ENCODE peak calls at places on chromosomes 6 and 20, in nine cellular contexts. S is EL; B is NCI-H2081; V is GM10248; Z is stimulated activated CD8-positive, alpha-beta memory T cell treated with anti-CD3 and anti-CD28 coated beads, Interleukin-7, amount 100 ng/mL, for 24 hours; O is NCI-H510A; J is GM23248; R is ovary; F is stimulated activated naive CD4-positive, alpha-beta T cell treated with Interleukin-2 at 50 U/mL for 16 hours. K is an unnamed sample.

GRCh38 chr20:45311589-45312211 is 3.6 kb upstream of the MATN4 start:
- DNase-seq in S (peak; percentile 65), B (peak; percentile 34), V (peak; percentile 81), Z (peak; percentile 44), O (peak; percentile 35), J (peak; percentile 79), R (peak; percentile 67), F (peak; percentile 53), K (peak; percentile 78)

GRCh38 chr20:36582322-36582721 is 8.9 kb downstream of the TGIF2 start:
- DNase-seq in S (no peak), B (no peak), V (no peak), Z (no peak), O (no peak), J (no peak), R (no peak), F (no peak), K (no peak)

GRCh38 chr6:44041461-44042260 is 85.6 kb downstream of the MRPL14 start:
- DNase-seq in S (peak; percentile 99), B (no peak), V (no peak), Z (no peak), O (no peak), J (peak; percentile 98), R (peak; percentile 54), F (no peak), K (peak; percentile 98)

GRCh38 chr6:14079433-14079832 is 38.1 kb upstream of the CD83 start:
- DNase-seq in S (no peak), B (no peak), V (no peak), Z (no peak), O (no peak), J (peak; percentile 15), R (no peak), F (no peak), K (no peak)

GRCh38 chr6:37994238-37994637 is 174.7 kb downstream of the ZFAND3 start:
- DNase-seq in S (peak; percentile 59), B (no peak), V (no peak), Z (no peak), O (no peak), J (peak; percentile 70), R (no peak), F (no peak), K (peak; percentile 63)

GRCh38 chr6:35242486-35242885 is 17.0 kb upstream of the ZNF76 start:
- DNase-seq in S (no peak), B (no peak), V (no peak), Z (no peak), O (no peak), J (no peak), R (no peak), F (no peak), K (no peak)

GRCh38 chr6:8041933-8042583 is 22.1 kb downstream of the BLOC1S5 start:
- DNase-seq in S (no peak), B (no peak), V (no peak), Z (no peak), O (no peak), J (no peak), R (no peak), F (no peak), K (no peak)

GRCh38 chr6:134299236-134299635 is 18.7 kb downstream of the SGK1 start:
- DNase-seq in S (peak; percentile 27), B (no peak), V (no peak), Z (no peak), O (no peak), J (peak; percentile 30), R (peak; percentile 45), F (no peak), K (peak; percentile 3)

GRCh38 chr6:6972456-6972855 is 135.3 kb upstream of the RREB1 start:
- DNase-seq in S (peak; percentile 49), B (no peak), V (no peak), Z (no peak), O (no peak), J (peak; percentile 60), R (no peak), F (no peak), K (peak; percentile 40)

GRCh38 chr6:28105286-28105685 is 19.1 kb upstream of the ZSCAN16 start:
- DNase-seq in S (peak; percentile 32), B (no peak), V (peak; percentile 29), Z (no peak), O (no peak), J (peak; percentile 53), R (no peak), F (no peak), K (peak; percentile 46)

GRCh38 chr20:62523473-62524203 is 47.8 kb upstream of the GATA5 start:
- DNase-seq in S (no peak), B (no peak), V (peak; percentile 76), Z (peak; percentile 53), O (no peak), J (peak; percentile 32), R (no peak), F (peak; percentile 75), K (peak; percentile 25)

GRCh38 chr6:93319304-93319703 is 100.1 kb downstream of the EPHA7 start:
- DNase-seq in S (no peak), B (no peak), V (no peak), Z (no peak), O (no peak), J (no peak), R (no peak), F (no peak), K (no peak)

GRCh38 chr6:42199106-42199981 is 4.6 kb upstream of the GUCA1B start:
- DNase-seq in S (peak; percentile 84), B (no peak), V (no peak), Z (no peak), O (no peak), J (peak; percentile 75), R (no peak), F (no peak), K (peak; percentile 73)

GRCh38 chr6:46677314-46677654 is 10.4 kb upstream of the TDRD6 start:
- DNase-seq in S (no peak), B (no peak), V (no peak), Z (no peak), O (no peak), J (peak; percentile 1), R (no peak), F (no peak), K (peak; percentile 34)

GRCh38 chr6:159259726-159260125 is 90.5 kb downstream of the FNDC1 start:
- DNase-seq in S (no peak), B (no peak), V (no peak), Z (no peak), O (no peak), J (peak; percentile 49), R (no peak), F (no peak), K (no peak)

GRCh38 chr20:62882426-62882825 is 20.8 kb upstream of the TCFL5 start:
- DNase-seq in S (no peak), B (no peak), V (no peak), Z (no peak), O (no peak), J (no peak), R (no peak), F (no peak), K (no peak)

GRCh38 chr20:11754451-11754850 is 163.2 kb upstream of the BTBD3 start:
- DNase-seq in S (no peak), B (no peak), V (no peak), Z (no peak), O (no peak), J (no peak), R (no peak), F (no peak), K (no peak)

GRCh38 chr6:45494734-45495133 is 117.0 kb upstream of the SUPT3H start:
- DNase-seq in S (no peak), B (no peak), V (no peak), Z (no peak), O (no peak), J (no peak), R (no peak), F (no peak), K (no peak)

GRCh38 chr20:44081888-44082287 is 105.1 kb downstream of the JPH2 start:
- DNase-seq in S (no peak), B (no peak), V (no peak), Z (no peak), O (no peak), J (no peak), R (no peak), F (no peak), K (no peak)

GRCh38 chr20:24942679-24943078 is 6.4 kb upstream of the CST7 start:
- DNase-seq in S (no peak), B (no peak), V (no peak), Z (no peak), O (no peak), J (no peak), R (no peak), F (no peak), K (no peak)